ENCODE peak calls at places on chromosomes 11 and 22, in six cellular contexts. One of them, this sample, is unnamed.

GRCh38 chr22:41933411-41934177 is 7.0 kb upstream of the TNFRSF13C start:
- DNase-seq in breast epithelium: no peak
- DNase-seq in Karpas-422: peak; percentile 72
- DNase-seq in colonic mucosa: no peak
- DNase-seq in fibroblast of lung: no peak
- DNase-seq in K562: no peak
- DNase-seq in this sample: no peak

GRCh38 chr11:60315866-60316265 is 11.2 kb upstream of the MS4A6E start:
- DNase-seq in breast epithelium: no peak
- DNase-seq in Karpas-422: no peak
- DNase-seq in colonic mucosa: no peak
- DNase-seq in fibroblast of lung: no peak
- DNase-seq in K562: no peak
- DNase-seq in this sample: no peak

GRCh38 chr11:9711454-9712307 is 47.8 kb downstream of the SWAP70 start:
- DNase-seq in breast epithelium: no peak
- DNase-seq in Karpas-422: no peak
- DNase-seq in colonic mucosa: no peak
- DNase-seq in fibroblast of lung: no peak
- DNase-seq in K562: peak; percentile 10
- DNase-seq in this sample: no peak

GRCh38 chr11:2211113-2211971 is 39.7 kb upstream of the TH start:
- DNase-seq in breast epithelium: peak; percentile 39
- DNase-seq in Karpas-422: no peak
- DNase-seq in colonic mucosa: peak; percentile 78
- DNase-seq in fibroblast of lung: no peak
- DNase-seq in K562: no peak
- DNase-seq in this sample: no peak

GRCh38 chr11:36312593-36312990 is 16.5 kb downstream of the PRR5L start:
- DNase-seq in breast epithelium: no peak
- DNase-seq in Karpas-422: no peak
- DNase-seq in colonic mucosa: no peak
- DNase-seq in fibroblast of lung: peak; percentile 94
- DNase-seq in K562: no peak
- DNase-seq in this sample: no peak

GRCh38 chr11:98107736-98108135 is 913.0 kb upstream of the CNTN5 start:
- DNase-seq in breast epithelium: no peak
- DNase-seq in Karpas-422: no peak
- DNase-seq in colonic mucosa: no peak
- DNase-seq in fibroblast of lung: no peak
- DNase-seq in K562: no peak
- DNase-seq in this sample: no peak

GRCh38 chr22:29784451-29785361 is 17.5 kb downstream of the UQCR10 start:
- DNase-seq in breast epithelium: no peak
- DNase-seq in Karpas-422: no peak
- DNase-seq in colonic mucosa: peak; percentile 31
- DNase-seq in fibroblast of lung: peak; percentile 37
- DNase-seq in K562: no peak
- DNase-seq in this sample: no peak

GRCh38 chr22:32444068-32444467 is 20.2 kb downstream of the BPIFC start:
- DNase-seq in breast epithelium: no peak
- DNase-seq in Karpas-422: peak; percentile 68
- DNase-seq in colonic mucosa: no peak
- DNase-seq in fibroblast of lung: no peak
- DNase-seq in K562: peak; percentile 44
- DNase-seq in this sample: peak; percentile 55

GRCh38 chr22:50544078-50544745 is 1.5 kb upstream of the KLHDC7B start:
- DNase-seq in breast epithelium: no peak
- DNase-seq in Karpas-422: peak; percentile 90
- DNase-seq in colonic mucosa: peak; percentile 90
- DNase-seq in fibroblast of lung: peak; percentile 64
- DNase-seq in K562: no peak
- DNase-seq in this sample: peak; percentile 83

GRCh38 chr22:45510376-45511232 is 7.9 kb downstream of the FBLN1 start:
- DNase-seq in breast epithelium: no peak
- DNase-seq in Karpas-422: no peak
- DNase-seq in colonic mucosa: no peak
- DNase-seq in fibroblast of lung: no peak
- DNase-seq in K562: no peak
- DNase-seq in this sample: no peak

GRCh38 chr11:35066029-35066428 is 72.9 kb upstream of the CD44 start:
- DNase-seq in breast epithelium: no peak
- DNase-seq in Karpas-422: no peak
- DNase-seq in colonic mucosa: no peak
- DNase-seq in fibroblast of lung: no peak
- DNase-seq in K562: no peak
- DNase-seq in this sample: no peak

GRCh38 chr11:19701421-19701820 is 11.2 kb upstream of the NAV2 start:
- DNase-seq in breast epithelium: no peak
- DNase-seq in Karpas-422: no peak
- DNase-seq in colonic mucosa: no peak
- DNase-seq in fibroblast of lung: no peak
- DNase-seq in K562: no peak
- DNase-seq in this sample: no peak

GRCh38 chr22:46233231-46233630 is 16.9 kb downstream of the CDPF1 start:
- DNase-seq in breast epithelium: no peak
- DNase-seq in Karpas-422: no peak
- DNase-seq in colonic mucosa: no peak
- DNase-seq in fibroblast of lung: peak; percentile 8
- DNase-seq in K562: no peak
- DNase-seq in this sample: no peak

GRCh38 chr11:78040691-78041379 is 17.8 kb upstream of the KCTD14 start:
- DNase-seq in breast epithelium: no peak
- DNase-seq in Karpas-422: peak; percentile 39
- DNase-seq in colonic mucosa: no peak
- DNase-seq in fibroblast of lung: no peak
- DNase-seq in K562: peak; percentile 70
- DNase-seq in this sample: no peak

GRCh38 chr22:42780070-42780540 is 59.4 kb upstream of the A4GALT start:
- DNase-seq in breast epithelium: no peak
- DNase-seq in Karpas-422: peak; percentile 90
- DNase-seq in colonic mucosa: peak; percentile 77
- DNase-seq in fibroblast of lung: peak; percentile 98
- DNase-seq in K562: peak; percentile 83
- DNase-seq in this sample: peak; percentile 94

GRCh38 chr11:104705475-104706195 is 192.6 kb downstream of the CASP12 start:
- DNase-seq in breast epithelium: no peak
- DNase-seq in Karpas-422: peak; percentile 77
- DNase-seq in colonic mucosa: peak; percentile 28
- DNase-seq in fibroblast of lung: no peak
- DNase-seq in K562: no peak
- DNase-seq in this sample: peak; percentile 87

GRCh38 chr11:119683783-119684182 is 45.2 kb downstream of the NECTIN1 start:
- DNase-seq in breast epithelium: peak; percentile 75
- DNase-seq in Karpas-422: no peak
- DNase-seq in colonic mucosa: no peak
- DNase-seq in fibroblast of lung: no peak
- DNase-seq in K562: no peak
- DNase-seq in this sample: no peak

GRCh38 chr11:1921576-1922141 is 2.2 kb downstream of the TNNT3 start:
- DNase-seq in breast epithelium: no peak
- DNase-seq in Karpas-422: no peak
- DNase-seq in colonic mucosa: peak; percentile 16
- DNase-seq in fibroblast of lung: peak; percentile 19
- DNase-seq in K562: no peak
- DNase-seq in this sample: no peak

GRCh38 chr22:37254206-37254866 is 10.3 kb upstream of the RAC2 start:
- DNase-seq in breast epithelium: no peak
- DNase-seq in Karpas-422: no peak
- DNase-seq in colonic mucosa: no peak
- DNase-seq in fibroblast of lung: peak; percentile 78
- DNase-seq in K562: no peak
- DNase-seq in this sample: no peak
- H3K4me3 ChIP-seq in breast epithelium: no peak overlapping the region
- H3K4me3 ChIP-seq in Karpas-422: no peak overlapping the region
- H3K4me3 ChIP-seq in colonic mucosa: no peak overlapping the region
- H3K4me3 ChIP-seq in fibroblast of lung: no peak overlapping the region
- H3K4me3 ChIP-seq in K562: no peak overlapping the region
- H3K4me3 ChIP-seq in this sample: no peak overlapping the region

GRCh38 chr11:115383431-115383830 is 120.8 kb downstream of the CADM1 start:
- DNase-seq in breast epithelium: no peak
- DNase-seq in Karpas-422: no peak
- DNase-seq in colonic mucosa: no peak
- DNase-seq in fibroblast of lung: no peak
- DNase-seq in K562: no peak
- DNase-seq in this sample: no peak
- H3K4me3 ChIP-seq in breast epithelium: no peak overlapping the region
- H3K4me3 ChIP-seq in Karpas-422: no peak overlapping the region
- H3K4me3 ChIP-seq in colonic mucosa: no peak overlapping the region
- H3K4me3 ChIP-seq in fibroblast of lung: no peak overlapping the region
- H3K4me3 ChIP-seq in K562: no peak overlapping the region
- H3K4me3 ChIP-seq in this sample: no peak overlapping the region

GRCh38 chr22:44360306-44360685 is 47.5 kb upstream of the SHISAL1 start:
- DNase-seq in breast epithelium: no peak
- DNase-seq in Karpas-422: no peak
- DNase-seq in colonic mucosa: no peak
- DNase-seq in fibroblast of lung: no peak
- DNase-seq in K562: no peak
- DNase-seq in this sample: no peak

GRCh38 chr22:44360686-44361381 is 48.1 kb upstream of the SHISAL1 start:
- DNase-seq in breast epithelium: peak; percentile 64
- DNase-seq in Karpas-422: no peak
- DNase-seq in colonic mucosa: no peak
- DNase-seq in fibroblast of lung: peak; percentile 54
- DNase-seq in K562: no peak
- DNase-seq in this sample: no peak

GRCh38 chr22:44362249-44363040 is 49.7 kb upstream of the SHISAL1 start:
- DNase-seq in breast epithelium: no peak
- DNase-seq in Karpas-422: no peak
- DNase-seq in colonic mucosa: no peak
- DNase-seq in fibroblast of lung: peak; percentile 29
- DNase-seq in K562: no peak
- DNase-seq in this sample: no peak

GRCh38 chr22:44363214-44363979 is 50.6 kb upstream of the SHISAL1 start:
- DNase-seq in breast epithelium: no peak
- DNase-seq in Karpas-422: no peak
- DNase-seq in colonic mucosa: peak; percentile 68
- DNase-seq in fibroblast of lung: peak; percentile 97
- DNase-seq in K562: no peak
- DNase-seq in this sample: no peak

GRCh38 chr22:44361391-44362126 is 48.8 kb upstream of the SHISAL1 start:
- DNase-seq in breast epithelium: no peak
- DNase-seq in Karpas-422: no peak
- DNase-seq in colonic mucosa: no peak
- DNase-seq in fibroblast of lung: no peak
- DNase-seq in K562: no peak
- DNase-seq in this sample: no peak
- H3K4me3 ChIP-seq in breast epithelium: no peak overlapping the region
- H3K4me3 ChIP-seq in Karpas-422: no peak overlapping the region
- H3K4me3 ChIP-seq in colonic mucosa: no peak overlapping the region
- H3K4me3 ChIP-seq in fibroblast of lung: no peak overlapping the region
- H3K4me3 ChIP-seq in K562: no peak overlapping the region
- H3K4me3 ChIP-seq in this sample: no peak overlapping the region

GRCh38 chr11:67731583-67731982 is 57.2 kb upstream of the ALDH3B2 start:
- DNase-seq in breast epithelium: no peak
- DNase-seq in Karpas-422: no peak
- DNase-seq in colonic mucosa: no peak
- DNase-seq in fibroblast of lung: no peak
- DNase-seq in K562: no peak
- DNase-seq in this sample: no peak
- H3K4me3 ChIP-seq in breast epithelium: no peak overlapping the region
- H3K4me3 ChIP-seq in Karpas-422: no peak overlapping the region
- H3K4me3 ChIP-seq in colonic mucosa: no peak overlapping the region
- H3K4me3 ChIP-seq in fibroblast of lung: no peak overlapping the region
- H3K4me3 ChIP-seq in K562: no peak overlapping the region
- H3K4me3 ChIP-seq in this sample: no peak overlapping the region

DNA sequence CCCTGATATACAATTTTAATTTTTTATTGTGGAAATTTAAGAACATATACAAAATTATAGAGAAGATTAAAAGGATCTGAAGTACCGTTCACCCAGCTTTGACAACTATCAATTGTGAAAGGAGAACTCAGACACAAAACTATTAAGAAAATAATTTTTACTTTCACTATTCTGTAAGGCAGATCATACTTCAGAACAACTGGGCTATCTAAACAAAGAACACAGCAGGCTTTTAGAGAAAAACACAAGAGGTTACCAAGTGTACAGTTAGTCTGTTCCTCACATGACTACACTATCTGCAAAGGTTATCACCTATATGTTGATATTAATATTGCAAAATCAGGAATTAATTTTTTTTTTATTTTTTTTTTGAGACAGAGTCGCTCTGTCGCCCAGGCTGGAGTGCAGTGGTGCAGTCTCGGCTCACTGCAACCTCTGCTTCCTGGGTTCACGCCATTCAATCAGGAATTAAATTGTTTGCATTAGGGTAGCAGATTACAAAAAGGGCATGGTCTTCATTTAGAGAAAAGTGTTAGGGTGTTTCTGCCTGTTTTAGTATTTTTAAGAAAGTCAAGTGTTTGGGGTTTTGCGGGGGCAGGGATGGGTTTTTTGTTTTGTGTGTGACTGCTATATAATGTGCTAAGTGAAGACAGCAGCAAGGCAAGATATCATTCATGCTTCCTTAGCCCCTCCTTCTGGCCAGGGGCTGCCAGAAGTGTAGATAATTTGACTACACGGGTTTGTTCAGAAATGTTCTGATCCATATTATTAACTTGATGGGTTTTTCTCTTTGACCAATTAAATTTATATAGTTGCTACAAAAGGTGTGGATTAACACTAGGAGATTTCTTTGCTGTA is 27.6 kb upstream of the SIK2 start:
- DNase-seq in breast epithelium: no peak
- DNase-seq in Karpas-422: peak; percentile 89
- DNase-seq in colonic mucosa: no peak
- DNase-seq in fibroblast of lung: no peak
- DNase-seq in K562: peak; percentile 37
- DNase-seq in this sample: no peak
- H3K4me3 ChIP-seq in breast epithelium: peak overlapping the region; percentile 10
- H3K4me3 ChIP-seq in Karpas-422: peak overlapping the region; percentile 29
- H3K4me3 ChIP-seq in colonic mucosa: no peak overlapping the region
- H3K4me3 ChIP-seq in fibroblast of lung: peak overlapping the region; percentile 33
- H3K4me3 ChIP-seq in K562: no peak overlapping the region
- H3K4me3 ChIP-seq in this sample: peak overlapping the region; percentile 26

GRCh38 chr22:27317156-27317555 is 484.4 kb downstream of the MN1 start:
- DNase-seq in breast epithelium: no peak
- DNase-seq in Karpas-422: no peak
- DNase-seq in colonic mucosa: peak; percentile 48
- DNase-seq in fibroblast of lung: no peak
- DNase-seq in K562: peak; percentile 3
- DNase-seq in this sample: no peak
- H3K4me3 ChIP-seq in breast epithelium: no peak overlapping the region
- H3K4me3 ChIP-seq in Karpas-422: peak overlapping the region; percentile 39
- H3K4me3 ChIP-seq in colonic mucosa: no peak overlapping the region
- H3K4me3 ChIP-seq in fibroblast of lung: no peak overlapping the region
- H3K4me3 ChIP-seq in K562: no peak overlapping the region
- H3K4me3 ChIP-seq in this sample: no peak overlapping the region